ENCODE peak calls at places on chromosome X, in eight cellular contexts. C is H9, B is tibial artery, Q is IMR-90, M is body of pancreas, J is foreskin keratinocyte, F is adipocyte, R is HAP-1. G is an unnamed sample. For H3K4me1, the result is how much of the 10 kb centered on the place peaks cover.

GRCh38 chrX:145213504-145213903 is 33.8 kb upstream of the SPANXN1 start:
- DNase-seq in C (no peak), B (no peak), Q (no peak), M (no peak), J (no peak), F (no peak), R (peak), G (no peak)

GRCh38 chrX:104565791-104566687 is at the start of gene IL1RAPL2:
- DNase-seq in C (peak), B (no peak), Q (no peak), M (peak), J (peak), F (peak), R (peak), G (peak)

GRCh38 chrX:97401586-97402101 is 517.9 kb downstream of the RPA4 start:
- DNase-seq in C (no peak), B (no peak), Q (peak), M (no peak), J (no peak), F (no peak), R (no peak), G (no peak)

GRCh38 chrX:91435465-91435864 is 826 bp downstream of the PABPC5 start:
- DNase-seq in C (peak), B (no peak), Q (no peak), M (no peak), J (no peak), F (peak), R (no peak), G (no peak)

GRCh38 chrX:123818243-123818642 is 41.6 kb upstream of the XIAP start:
- DNase-seq in C (no peak), B (no peak), Q (peak), M (no peak), J (peak), F (peak), R (no peak), G (no peak)

GRCh38 chrX:84907324-84907946 is 96.2 kb upstream of the APOOL start:
- DNase-seq in C (no peak), B (no peak), Q (peak), M (no peak), J (peak), F (peak), R (no peak), G (no peak)

GRCh38 chrX:14420876-14421275 is 108.5 kb upstream of the GLRA2 start:
- DNase-seq in C (no peak), B (no peak), Q (no peak), M (no peak), J (no peak), F (no peak), R (no peak), G (no peak)

GRCh38 chrX:132708529-132708928 is 219.7 kb upstream of the MBNL3 start:
- DNase-seq in C (no peak), B (no peak), Q (no peak), M (no peak), J (no peak), F (no peak), R (no peak), G (no peak)

GRCh38 chrX:43836435-43837184 is 45.6 kb downstream of the MAOB start:
- DNase-seq in C (no peak), B (no peak), Q (peak), M (no peak), J (no peak), F (peak), R (no peak), G (no peak)

GRCh38 chrX:131729295-131729694 is 185.4 kb downstream of the OR13H1 start:
- DNase-seq in C (no peak), B (no peak), Q (peak), M (no peak), J (no peak), F (peak), R (no peak), G (no peak)

GRCh38 chrX:139831689-139832456 is 101.0 kb downstream of the ATP11C start:
- DNase-seq in C (no peak), B (peak), Q (peak), M (no peak), J (no peak), F (peak), R (peak), G (no peak)

GRCh38 chrX:118973389-118974087 is 880 bp upstream of the LONRF3 start:
- DNase-seq in C (no peak), B (peak), Q (no peak), M (peak), J (no peak), F (no peak), R (no peak), G (no peak)

GRCh38 chrX:78237127-78237526 is 90.3 kb downstream of the CYSLTR1 start:
- DNase-seq in C (no peak), B (no peak), Q (no peak), M (no peak), J (peak), F (no peak), R (no peak), G (no peak)

GRCh38 chrX:119391279-119391678 is 7.9 kb upstream of the SLC25A43 start:
- DNase-seq in C (no peak), B (no peak), Q (peak), M (peak), J (no peak), F (peak), R (peak), G (no peak)

GRCh38 chrX:36434521-36434920 is 515.0 kb downstream of the CFAP47 start:
- DNase-seq in C (no peak), B (no peak), Q (peak), M (no peak), J (no peak), F (no peak), R (no peak), G (no peak)

GRCh38 chrX:115423091-115423490 is 133.6 kb downstream of the LUZP4 start:
- DNase-seq in C (no peak), B (no peak), Q (no peak), M (no peak), J (no peak), F (no peak), R (no peak), G (no peak)

GRCh38 chrX:151448509-151448908 is 51.5 kb downstream of the VMA21 start:
- DNase-seq in C (no peak), B (no peak), Q (no peak), M (no peak), J (no peak), F (no peak), R (no peak), G (no peak)

GRCh38 chrX:43882294-43882681 is at the start of gene MAOB:
- DNase-seq in C (peak), B (no peak), Q (no peak), M (peak), J (no peak), F (no peak), R (no peak), G (peak)

GRCh38 chrX:68146054-68146453 is 287.2 kb downstream of the OPHN1 start:
- DNase-seq in C (no peak), B (no peak), Q (peak), M (no peak), J (peak), F (peak), R (peak), G (no peak)

GRCh38 chrX:136112781-136113180 is 34.6 kb upstream of the FHL1 start:
- DNase-seq in C (no peak), B (no peak), Q (no peak), M (no peak), J (no peak), F (peak), R (no peak), G (no peak)

GRCh38 chrX:108022491-108023089 is 22.3 kb upstream of the VSIG1 start:
- DNase-seq in C (no peak), B (no peak), Q (peak), M (no peak), J (no peak), F (peak), R (no peak), G (no peak)

GRCh38 chrX:20718592-20718991 is 451.9 kb upstream of the RPS6KA3 start:
- DNase-seq in C (no peak), B (no peak), Q (no peak), M (no peak), J (no peak), F (no peak), R (no peak), G (no peak)

GRCh38 chrX:8684201-8684600 is 47.7 kb downstream of the ANOS1 start:
- DNase-seq in C (no peak), B (no peak), Q (no peak), M (no peak), J (no peak), F (no peak), R (no peak), G (no peak)

GRCh38 chrX:5113128-5113527 is 1115.5 kb downstream of the NLGN4X start:
- DNase-seq in C (no peak), B (no peak), Q (no peak), M (no peak), J (peak), F (no peak), R (no peak), G (no peak)

GRCh38 chrX:14235004-14235403 is 205.3 kb upstream of the GEMIN8 start:
- DNase-seq in C (no peak), B (no peak), Q (no peak), M (no peak), J (peak), F (no peak), R (peak), G (no peak)

GRCh38 chrX:48974033-48974432 is 2.4 kb upstream of the KCND1 start:
- DNase-seq in C (no peak), B (no peak), Q (no peak), M (no peak), J (no peak), F (no peak), R (no peak), G (no peak)

GRCh38 chrX:56736219-56736618 is 7.2 kb downstream of the NBDY start:
- DNase-seq in C (no peak), B (no peak), Q (no peak), M (no peak), J (no peak), F (no peak), R (no peak), G (no peak)

GRCh38 chrX:48890934-48891401 is 6.6 kb downstream of the TIMM17B start:
- DNase-seq in C (no peak), B (no peak), Q (no peak), M (no peak), J (no peak), F (peak), R (no peak), G (no peak)

GRCh38 chrX:19332983-19333382 is 10.7 kb upstream of the PDHA1 start:
- DNase-seq in C (peak), B (no peak), Q (peak), M (no peak), J (peak), F (peak), R (no peak), G (peak)

GRCh38 chrX:124395145-124395858 is 48.9 kb downstream of the SH2D1A start:
- DNase-seq in C (no peak), B (no peak), Q (no peak), M (no peak), J (no peak), F (no peak), R (no peak), G (no peak)

GRCh38 chrX:9260603-9261002 is 204.3 kb upstream of the TBL1X start:
- DNase-seq in C (no peak), B (no peak), Q (no peak), M (no peak), J (no peak), F (no peak), R (no peak), G (no peak)

GRCh38 chrX:30612250-30612655 is 34.7 kb upstream of the TASL start:
- DNase-seq in C (no peak), B (no peak), Q (no peak), M (no peak), J (no peak), F (no peak), R (no peak), G (no peak)

GRCh38 chrX:123175366-123176122 is 8.5 kb upstream of the GRIA3 start:
- DNase-seq in C (no peak), B (no peak), Q (no peak), M (no peak), J (no peak), F (no peak), R (no peak), G (no peak)

GRCh38 chrX:45749375-45749774 is 548.7 kb upstream of the DIPK2B start:
- DNase-seq in C (no peak), B (no peak), Q (no peak), M (no peak), J (peak), F (peak), R (no peak), G (no peak)
- H3K4me1 ChIP-seq in C (under half), B (under half), Q (under half), M (under half), J (half or more), F (under half), R (under half), G (under half)

DNA sequence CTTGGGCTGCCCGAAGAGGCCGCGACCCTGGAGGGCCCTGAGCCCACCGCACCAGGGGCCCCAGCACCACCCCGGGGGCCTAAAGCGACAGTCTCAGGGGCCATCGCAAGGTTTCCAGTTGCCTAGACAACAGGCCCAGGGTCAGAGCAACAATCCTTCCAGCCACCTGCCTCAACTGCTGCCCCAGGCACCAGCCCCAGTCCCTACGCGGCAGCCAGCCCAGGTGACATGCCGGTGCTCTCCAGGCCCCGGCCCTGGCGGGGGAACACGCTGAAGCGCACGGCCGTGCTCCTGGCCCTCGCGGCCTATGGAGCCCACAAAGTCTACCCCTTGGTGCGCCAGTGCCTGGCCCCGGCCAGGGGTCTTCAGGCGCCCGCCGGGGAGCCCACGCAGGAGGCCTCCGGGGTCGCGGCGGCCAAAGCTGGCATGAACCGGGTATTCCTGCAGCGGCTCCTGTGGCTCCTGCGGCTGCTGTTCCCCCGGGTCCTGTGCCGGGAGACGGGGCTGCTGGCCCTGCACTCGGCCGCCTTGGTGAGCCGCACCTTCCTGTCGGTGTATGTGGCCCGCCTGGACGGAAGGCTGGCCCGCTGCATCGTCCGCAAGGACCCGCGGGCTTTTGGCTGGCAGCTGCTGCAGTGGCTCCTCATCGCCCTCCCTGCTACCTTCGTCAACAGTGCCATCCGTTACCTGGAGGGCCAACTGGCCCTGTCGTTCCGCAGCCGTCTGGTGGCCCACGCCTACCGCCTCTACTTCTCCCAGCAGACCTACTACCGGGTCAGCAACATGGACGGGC is 579 bp downstream of the ABCD1 start:
- DNase-seq in C (no peak), B (no peak), Q (no peak), M (no peak), J (no peak), F (no peak), R (peak), G (peak)
- H3K4me1 ChIP-seq in C (under half), B (under half), Q (under half), M (half or more), J (under half), F (under half), R (under half), G (under half)

GRCh38 chrX:37896491-37896890 is 49.1 kb upstream of the DYNLT3 start:
- DNase-seq in C (no peak), B (no peak), Q (peak), M (no peak), J (no peak), F (no peak), R (no peak), G (no peak)
- H3K4me1 ChIP-seq in C (under half), B (under half), Q (under half), M (under half), J (under half), F (under half), R (under half), G (under half)

DNA sequence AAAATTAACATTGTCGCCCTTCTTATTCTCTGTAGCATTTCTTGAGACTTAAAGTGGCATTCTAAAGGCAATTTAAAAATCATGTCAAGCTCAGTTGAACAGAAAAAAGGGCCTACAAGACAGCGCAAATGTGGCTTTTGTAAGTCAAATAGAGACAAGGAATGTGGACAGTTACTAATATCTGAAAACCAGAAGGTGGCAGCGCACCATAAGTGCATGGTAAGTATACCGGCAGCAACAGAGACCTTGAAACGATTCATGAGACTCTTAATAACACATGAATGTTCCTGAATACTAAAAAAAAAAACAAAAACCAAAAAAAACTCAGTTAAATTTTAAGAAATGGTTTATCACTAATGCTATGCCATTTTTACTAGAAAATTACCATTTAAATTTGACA is 82.4 kb upstream of the HPRT1 start:
- DNase-seq in C (no peak), B (no peak), Q (peak), M (peak), J (no peak), F (peak), R (peak), G (no peak)
- H3K4me1 ChIP-seq in C (under half), B (under half), Q (under half), M (under half), J (under half), F (under half), R (under half), G (under half)

GRCh38 chrX:153492153-153492454 is 2.7 kb upstream of the BGN start:
- DNase-seq in C (no peak), B (no peak), Q (no peak), M (no peak), J (no peak), F (no peak), R (no peak), G (no peak)
- H3K4me1 ChIP-seq in C (under half), B (half or more), Q (under half), M (under half), J (under half), F (under half), R (under half), G (under half)

GRCh38 chrX:13009844-13010243 is 34.6 kb downstream of the FAM9C start:
- DNase-seq in C (no peak), B (no peak), Q (peak), M (no peak), J (peak), F (peak), R (no peak), G (no peak)

GRCh38 chrX:13008851-13009250 is 33.9 kb downstream of the TMSB4X start:
- DNase-seq in C (no peak), B (no peak), Q (no peak), M (no peak), J (peak), F (no peak), R (no peak), G (no peak)

GRCh38 chrX:13009256-13009655 is 34.3 kb downstream of the TMSB4X start:
- DNase-seq in C (no peak), B (no peak), Q (no peak), M (peak), J (peak), F (no peak), R (no peak), G (no peak)

GRCh38 chrX:13007519-13008188 is 32.7 kb downstream of the TMSB4X start:
- DNase-seq in C (no peak), B (no peak), Q (peak), M (no peak), J (peak), F (peak), R (no peak), G (no peak)

DNA sequence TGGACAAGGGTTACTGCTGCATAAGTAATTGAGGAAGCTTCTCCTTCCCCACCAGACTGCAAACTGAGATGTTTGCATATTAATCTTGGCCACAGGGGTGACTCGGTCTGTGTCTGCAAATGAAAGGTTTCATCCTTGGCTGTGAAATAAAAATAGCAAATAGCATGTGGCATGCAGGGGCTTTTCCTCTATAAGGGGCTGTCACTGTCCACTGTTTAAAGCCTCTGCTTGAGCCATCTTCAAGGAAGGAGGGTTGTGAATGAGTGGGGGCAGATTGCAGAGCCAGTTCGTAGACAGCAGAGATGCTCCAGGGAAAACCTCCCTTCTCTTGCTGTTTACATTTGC is 33.3 kb downstream of the TMSB4X start:
- DNase-seq in C (no peak), B (no peak), Q (peak), M (no peak), J (no peak), F (no peak), R (no peak), G (no peak)
- H3K4me1 ChIP-seq in C (under half), B (under half), Q (under half), M (under half), J (under half), F (under half), R (under half), G (under half)

GRCh38 chrX:1488745-1489144 is 36.0 kb upstream of the ASMTL start:
- DNase-seq in C (no peak), B (no peak), Q (no peak), M (no peak), J (no peak), F (no peak), R (no peak), G (no peak)
- H3K4me1 ChIP-seq in C (under half), B (under half), Q (under half), M (under half), J (under half), F (under half), R (under half), G (under half)

GRCh38 chrX:16516473-16516872 is 133.5 kb upstream of the S100G start:
- DNase-seq in C (no peak), B (no peak), Q (no peak), M (no peak), J (no peak), F (peak), R (no peak), G (no peak)
- H3K4me1 ChIP-seq in C (under half), B (under half), Q (under half), M (under half), J (under half), F (under half), R (under half), G (under half)

GRCh38 chrX:154357205-154357604 is 17.2 kb downstream of the FLNA start:
- DNase-seq in C (no peak), B (no peak), Q (no peak), M (no peak), J (no peak), F (no peak), R (no peak), G (no peak)
- H3K4me1 ChIP-seq in C (under half), B (under half), Q (under half), M (under half), J (under half), F (under half), R (under half), G (under half)

G was measured in heart right ventricle.